ENCODE peak calls at places on chromosome 2, in seven cellular contexts. One of them, this sample, is unnamed.

GRCh38 chr2:105787376-105788318 is 42.9 kb downstream of the NCK2 start:
- DNase-seq in activated effector memory CD4-positive, alpha-beta T cell treated with anti-CD3 and anti-CD28 coated beads, Interleukin-2, amount 50 U/mL, for 16 hours: peak; percentile 70
- DNase-seq in choroid plexus epithelial cell: peak; percentile 36
- DNase-seq in KBM-7: no peak
- DNase-seq in hypothalamus: no peak
- DNase-seq in NCI-H460: no peak
- DNase-seq in SJCRH30: no peak
- DNase-seq in this sample: no peak

GRCh38 chr2:2769481-2770431 is 438.7 kb upstream of the MYT1L start:
- DNase-seq in activated effector memory CD4-positive, alpha-beta T cell treated with anti-CD3 and anti-CD28 coated beads, Interleukin-2, amount 50 U/mL, for 16 hours: no peak
- DNase-seq in choroid plexus epithelial cell: no peak
- DNase-seq in KBM-7: no peak
- DNase-seq in hypothalamus: no peak
- DNase-seq in NCI-H460: no peak
- DNase-seq in SJCRH30: no peak
- DNase-seq in this sample: peak; percentile 61

GRCh38 chr2:69482471-69482870 is 45.2 kb upstream of the NFU1 start:
- DNase-seq in activated effector memory CD4-positive, alpha-beta T cell treated with anti-CD3 and anti-CD28 coated beads, Interleukin-2, amount 50 U/mL, for 16 hours: no peak
- DNase-seq in choroid plexus epithelial cell: no peak
- DNase-seq in KBM-7: no peak
- DNase-seq in hypothalamus: no peak
- DNase-seq in NCI-H460: no peak
- DNase-seq in SJCRH30: no peak
- DNase-seq in this sample: no peak

GRCh38 chr2:237257471-237257951 is 156.5 kb downstream of the COL6A3 start:
- DNase-seq in activated effector memory CD4-positive, alpha-beta T cell treated with anti-CD3 and anti-CD28 coated beads, Interleukin-2, amount 50 U/mL, for 16 hours: no peak
- DNase-seq in choroid plexus epithelial cell: peak; percentile 50
- DNase-seq in KBM-7: no peak
- DNase-seq in hypothalamus: no peak
- DNase-seq in NCI-H460: no peak
- DNase-seq in SJCRH30: no peak
- DNase-seq in this sample: no peak

GRCh38 chr2:240277073-240277806 is 136.8 kb upstream of the OTOS start:
- DNase-seq in activated effector memory CD4-positive, alpha-beta T cell treated with anti-CD3 and anti-CD28 coated beads, Interleukin-2, amount 50 U/mL, for 16 hours: peak; percentile 38
- DNase-seq in choroid plexus epithelial cell: peak; percentile 76
- DNase-seq in KBM-7: no peak
- DNase-seq in hypothalamus: no peak
- DNase-seq in NCI-H460: no peak
- DNase-seq in SJCRH30: no peak
- DNase-seq in this sample: no peak

GRCh38 chr2:197159681-197160211 is 150.8 kb downstream of the ANKRD44 start:
- DNase-seq in activated effector memory CD4-positive, alpha-beta T cell treated with anti-CD3 and anti-CD28 coated beads, Interleukin-2, amount 50 U/mL, for 16 hours: peak; percentile 76
- DNase-seq in choroid plexus epithelial cell: peak; percentile 70
- DNase-seq in KBM-7: no peak
- DNase-seq in hypothalamus: no peak
- DNase-seq in NCI-H460: peak; percentile 88
- DNase-seq in SJCRH30: no peak
- DNase-seq in this sample: no peak

GRCh38 chr2:85239102-85239501 is 88.7 kb downstream of the TGOLN2 start:
- DNase-seq in activated effector memory CD4-positive, alpha-beta T cell treated with anti-CD3 and anti-CD28 coated beads, Interleukin-2, amount 50 U/mL, for 16 hours: no peak
- DNase-seq in choroid plexus epithelial cell: no peak
- DNase-seq in KBM-7: no peak
- DNase-seq in hypothalamus: no peak
- DNase-seq in NCI-H460: no peak
- DNase-seq in SJCRH30: no peak
- DNase-seq in this sample: no peak

GRCh38 chr2:52676056-52676455 is 1091.5 kb upstream of the CHAC2 start:
- DNase-seq in activated effector memory CD4-positive, alpha-beta T cell treated with anti-CD3 and anti-CD28 coated beads, Interleukin-2, amount 50 U/mL, for 16 hours: no peak
- DNase-seq in choroid plexus epithelial cell: no peak
- DNase-seq in KBM-7: no peak
- DNase-seq in hypothalamus: no peak
- DNase-seq in NCI-H460: no peak
- DNase-seq in SJCRH30: no peak
- DNase-seq in this sample: no peak

GRCh38 chr2:32246911-32247310 is 17.8 kb downstream of the NLRC4 start:
- DNase-seq in activated effector memory CD4-positive, alpha-beta T cell treated with anti-CD3 and anti-CD28 coated beads, Interleukin-2, amount 50 U/mL, for 16 hours: no peak
- DNase-seq in choroid plexus epithelial cell: no peak
- DNase-seq in KBM-7: no peak
- DNase-seq in hypothalamus: no peak
- DNase-seq in NCI-H460: no peak
- DNase-seq in SJCRH30: no peak
- DNase-seq in this sample: no peak

GRCh38 chr2:136005462-136006205 is 20.2 kb upstream of the DARS1 start:
- DNase-seq in activated effector memory CD4-positive, alpha-beta T cell treated with anti-CD3 and anti-CD28 coated beads, Interleukin-2, amount 50 U/mL, for 16 hours: no peak
- DNase-seq in choroid plexus epithelial cell: no peak
- DNase-seq in KBM-7: no peak
- DNase-seq in hypothalamus: no peak
- DNase-seq in NCI-H460: no peak
- DNase-seq in SJCRH30: peak; percentile 93
- DNase-seq in this sample: no peak

GRCh38 chr2:184369307-184369706 is 229.0 kb upstream of the ZNF804A start:
- DNase-seq in activated effector memory CD4-positive, alpha-beta T cell treated with anti-CD3 and anti-CD28 coated beads, Interleukin-2, amount 50 U/mL, for 16 hours: no peak
- DNase-seq in choroid plexus epithelial cell: no peak
- DNase-seq in KBM-7: no peak
- DNase-seq in hypothalamus: no peak
- DNase-seq in NCI-H460: no peak
- DNase-seq in SJCRH30: no peak
- DNase-seq in this sample: no peak

GRCh38 chr2:60534034-60534393 is 19.4 kb downstream of the BCL11A start:
- DNase-seq in activated effector memory CD4-positive, alpha-beta T cell treated with anti-CD3 and anti-CD28 coated beads, Interleukin-2, amount 50 U/mL, for 16 hours: no peak
- DNase-seq in choroid plexus epithelial cell: no peak
- DNase-seq in KBM-7: no peak
- DNase-seq in hypothalamus: no peak
- DNase-seq in NCI-H460: no peak
- DNase-seq in SJCRH30: peak; percentile 53
- DNase-seq in this sample: no peak

GRCh38 chr2:60958361-60958760 is 59.2 kb upstream of the PEX13 start:
- DNase-seq in activated effector memory CD4-positive, alpha-beta T cell treated with anti-CD3 and anti-CD28 coated beads, Interleukin-2, amount 50 U/mL, for 16 hours: no peak
- DNase-seq in choroid plexus epithelial cell: no peak
- DNase-seq in KBM-7: no peak
- DNase-seq in hypothalamus: no peak
- DNase-seq in NCI-H460: no peak
- DNase-seq in SJCRH30: no peak
- DNase-seq in this sample: no peak

GRCh38 chr2:238024986-238025385 is 35.8 kb upstream of the SCLY start:
- DNase-seq in activated effector memory CD4-positive, alpha-beta T cell treated with anti-CD3 and anti-CD28 coated beads, Interleukin-2, amount 50 U/mL, for 16 hours: no peak
- DNase-seq in choroid plexus epithelial cell: peak; percentile 36
- DNase-seq in KBM-7: no peak
- DNase-seq in hypothalamus: no peak
- DNase-seq in NCI-H460: no peak
- DNase-seq in SJCRH30: no peak
- DNase-seq in this sample: no peak

GRCh38 chr2:176200971-176201370 is 12.5 kb downstream of the HOXD1 start:
- DNase-seq in activated effector memory CD4-positive, alpha-beta T cell treated with anti-CD3 and anti-CD28 coated beads, Interleukin-2, amount 50 U/mL, for 16 hours: no peak
- DNase-seq in choroid plexus epithelial cell: no peak
- DNase-seq in KBM-7: no peak
- DNase-seq in hypothalamus: no peak
- DNase-seq in NCI-H460: no peak
- DNase-seq in SJCRH30: no peak
- DNase-seq in this sample: no peak

GRCh38 chr2:181112916-181113315 is 132.5 kb downstream of the UBE2E3 start:
- DNase-seq in activated effector memory CD4-positive, alpha-beta T cell treated with anti-CD3 and anti-CD28 coated beads, Interleukin-2, amount 50 U/mL, for 16 hours: no peak
- DNase-seq in choroid plexus epithelial cell: no peak
- DNase-seq in KBM-7: no peak
- DNase-seq in hypothalamus: no peak
- DNase-seq in NCI-H460: no peak
- DNase-seq in SJCRH30: no peak
- DNase-seq in this sample: no peak

GRCh38 chr2:138827426-138828054 is 47.4 kb upstream of the NXPH2 start:
- DNase-seq in activated effector memory CD4-positive, alpha-beta T cell treated with anti-CD3 and anti-CD28 coated beads, Interleukin-2, amount 50 U/mL, for 16 hours: no peak
- DNase-seq in choroid plexus epithelial cell: peak; percentile 84
- DNase-seq in KBM-7: peak; percentile 35
- DNase-seq in hypothalamus: no peak
- DNase-seq in NCI-H460: peak; percentile 77
- DNase-seq in SJCRH30: peak; percentile 17
- DNase-seq in this sample: peak; percentile 80

GRCh38 chr2:232235716-232236115 is 142.8 kb upstream of the ALPP start:
- DNase-seq in activated effector memory CD4-positive, alpha-beta T cell treated with anti-CD3 and anti-CD28 coated beads, Interleukin-2, amount 50 U/mL, for 16 hours: no peak
- DNase-seq in choroid plexus epithelial cell: peak; percentile 72
- DNase-seq in KBM-7: no peak
- DNase-seq in hypothalamus: no peak
- DNase-seq in NCI-H460: no peak
- DNase-seq in SJCRH30: peak; percentile 10
- DNase-seq in this sample: peak; percentile 26

GRCh38 chr2:101706819-101707177 is 9.3 kb downstream of the MAP4K4 start:
- DNase-seq in activated effector memory CD4-positive, alpha-beta T cell treated with anti-CD3 and anti-CD28 coated beads, Interleukin-2, amount 50 U/mL, for 16 hours: no peak
- DNase-seq in choroid plexus epithelial cell: no peak
- DNase-seq in KBM-7: peak; percentile 43
- DNase-seq in hypothalamus: no peak
- DNase-seq in NCI-H460: no peak
- DNase-seq in SJCRH30: no peak
- DNase-seq in this sample: no peak

GRCh38 chr2:236136483-236136882 is 31.7 kb downstream of the GBX2 start:
- DNase-seq in activated effector memory CD4-positive, alpha-beta T cell treated with anti-CD3 and anti-CD28 coated beads, Interleukin-2, amount 50 U/mL, for 16 hours: no peak
- DNase-seq in choroid plexus epithelial cell: no peak
- DNase-seq in KBM-7: no peak
- DNase-seq in hypothalamus: no peak
- DNase-seq in NCI-H460: no peak
- DNase-seq in SJCRH30: no peak
- DNase-seq in this sample: no peak